ENCODE peak calls at places on chromosomes 5 and 9, in four cellular contexts. Q, B, X and A are unnamed samples.

GRCh38 chr5:148844433-148845279 is 18.2 kb downstream of the ADRB2 start:
- DNase-seq in Q (no peak), B (no peak), X (no peak), A (no peak)

GRCh38 chr9:128382261-128382660 is 11.1 kb downstream of the URM1 start:
- DNase-seq in Q (no peak), B (no peak), X (no peak), A (no peak)

GRCh38 chr5:177455661-177456590 is 9.3 kb downstream of the PRR7 start:
- DNase-seq in Q (peak; percentile 88), B (peak; percentile 96), X (peak; percentile 59), A (peak; percentile 94)

GRCh38 chr5:53603009-53603687 is 42.7 kb downstream of the NDUFS4 start:
- DNase-seq in Q (peak; percentile 36), B (no peak), X (no peak), A (no peak)

GRCh38 chr9:5611321-5612186 is 17.4 kb upstream of the RIC1 start:
- DNase-seq in Q (no peak), B (no peak), X (no peak), A (no peak)

GRCh38 chr9:85040141-85040540 is 370.6 kb downstream of the NTRK2 start:
- DNase-seq in Q (peak; percentile 69), B (no peak), X (no peak), A (no peak)

GRCh38 chr5:10539685-10539998 is 24.2 kb upstream of the ANKRD33B start:
- DNase-seq in Q (no peak), B (no peak), X (no peak), A (no peak)

GRCh38 chr5:35822541-35822940 is 34.1 kb upstream of the IL7R start:
- DNase-seq in Q (no peak), B (no peak), X (no peak), A (no peak)

GRCh38 chr5:142281012-142281374 is 43.8 kb downstream of the SPRY4 start:
- DNase-seq in Q (no peak), B (no peak), X (no peak), A (no peak)

GRCh38 chr9:134551657-134552348 is 89.8 kb upstream of the COL5A1 start:
- DNase-seq in Q (no peak), B (peak; percentile 46), X (peak; percentile 83), A (peak; percentile 81)

GRCh38 chr9:91164724-91165520 is 196.8 kb downstream of the AUH start:
- DNase-seq in Q (peak; percentile 26), B (peak; percentile 86), X (peak; percentile 95), A (peak; percentile 91)

GRCh38 chr5:141634162-141634561 is 2.5 kb downstream of the HDAC3 start:
- DNase-seq in Q (no peak), B (no peak), X (no peak), A (no peak)

GRCh38 chr5:127813633-127814171 is 110.5 kb downstream of the CCDC192 start:
- DNase-seq in Q (no peak), B (peak; percentile 21), X (peak; percentile 58), A (peak; percentile 79)

GRCh38 chr5:167626341-167627118 is 664.9 kb upstream of the WWC1 start:
- DNase-seq in Q (no peak), B (no peak), X (no peak), A (no peak)

GRCh38 chr5:81417052-81417451 is 23.1 kb upstream of the ACOT12 start:
- DNase-seq in Q (no peak), B (no peak), X (no peak), A (no peak)

GRCh38 chr5:176611435-176611834 is 1.5 kb upstream of the GPRIN1 start:
- DNase-seq in Q (no peak), B (no peak), X (peak; percentile 64), A (peak; percentile 46)

GRCh38 chr5:133892306-133892705 is 76.1 kb downstream of the C5orf15 start:
- DNase-seq in Q (no peak), B (no peak), X (no peak), A (no peak)

GRCh38 chr9:131366745-131367401 is 27.0 kb upstream of the PRRC2B start:
- DNase-seq in Q (no peak), B (peak; percentile 65), X (peak; percentile 23), A (peak; percentile 64)

GRCh38 chr5:94969174-94969573 is 315.7 kb downstream of the MCTP1 start:
- DNase-seq in Q (no peak), B (no peak), X (no peak), A (no peak)

GRCh38 chr5:1549631-1550030 is 25.9 kb upstream of the LPCAT1 start:
- DNase-seq in Q (peak; percentile 8), B (no peak), X (no peak), A (no peak)

GRCh38 chr5:6675784-6676499 is 37.3 kb upstream of the TENT4A start:
- DNase-seq in Q (no peak), B (no peak), X (no peak), A (no peak)